ENCODE peak calls at places on chromosomes 4 and X, in eight cellular contexts. D is HepG2, F is endothelial cell of umbilical vein, V is HCT116, Z is A549, L is H1, J is K562, N is GM12878. E is an unnamed sample.

GRCh38 chr4:180798016-180798574 is 1445.1 kb upstream of the TENM3 start:
- DNase-seq in D (no peak), F (no peak), V (no peak), Z (no peak), L (no peak), J (no peak), N (no peak), E (no peak)

GRCh38 chr4:126899382-126899801 is 733.4 kb upstream of the INTU start:
- DNase-seq in D (no peak), F (no peak), V (peak; percentile 32), Z (no peak), L (no peak), J (no peak), N (no peak), E (no peak)

GRCh38 chr4:95362906-95363578 is 185.7 kb downstream of the UNC5C start:
- DNase-seq in D (peak; percentile 14), F (peak; percentile 54), V (peak; percentile 32), Z (no peak), L (no peak), J (peak; percentile 9), N (no peak), E (peak; percentile 49)

GRCh38 chr4:103923551-103923950 is 203.8 kb upstream of the TACR3 start:
- DNase-seq in D (no peak), F (no peak), V (no peak), Z (no peak), L (no peak), J (no peak), N (no peak), E (no peak)

GRCh38 chr4:56757821-56758400 is 63.6 kb downstream of the SPINK2 start:
- DNase-seq in D (peak; percentile 47), F (peak; percentile 59), V (peak; percentile 70), Z (peak; percentile 68), L (peak; percentile 51), J (no peak), N (peak; percentile 82), E (peak; percentile 65)

GRCh38 chr4:163949976-163950601 is 455.6 kb downstream of the TMA16 start:
- DNase-seq in D (no peak), F (no peak), V (no peak), Z (no peak), L (no peak), J (no peak), N (no peak), E (no peak)

GRCh38 chr4:47270226-47270888 is 193.1 kb downstream of the COMMD8 start:
- DNase-seq in D (no peak), F (no peak), V (no peak), Z (no peak), L (no peak), J (no peak), N (no peak), E (no peak)

GRCh38 chrX:24355095-24355494 is 5.3 kb upstream of the SUPT20HL1 start:
- DNase-seq in D (no peak), F (no peak), V (no peak), Z (no peak), L (no peak), J (no peak), N (no peak), E (no peak)

GRCh38 chr4:7638984-7639789 is 204.5 kb upstream of the PSAPL1 start:
- DNase-seq in D (peak; percentile 93), F (no peak), V (no peak), Z (no peak), L (no peak), J (no peak), N (no peak), E (peak; percentile 50)

GRCh38 chrX:54640721-54641120 is 110.7 kb downstream of the GNL3L start:
- DNase-seq in D (peak; percentile 40), F (no peak), V (no peak), Z (no peak), L (no peak), J (no peak), N (no peak), E (peak; percentile 6)

GRCh38 chr4:177016541-177017141 is 223.9 kb upstream of the VEGFC start:
- DNase-seq in D (no peak), F (no peak), V (no peak), Z (no peak), L (no peak), J (no peak), N (no peak), E (no peak)

GRCh38 chr4:126268106-126268505 is 953.4 kb downstream of the FAT4 start:
- DNase-seq in D (no peak), F (no peak), V (no peak), Z (no peak), L (no peak), J (no peak), N (no peak), E (no peak)

DNA sequence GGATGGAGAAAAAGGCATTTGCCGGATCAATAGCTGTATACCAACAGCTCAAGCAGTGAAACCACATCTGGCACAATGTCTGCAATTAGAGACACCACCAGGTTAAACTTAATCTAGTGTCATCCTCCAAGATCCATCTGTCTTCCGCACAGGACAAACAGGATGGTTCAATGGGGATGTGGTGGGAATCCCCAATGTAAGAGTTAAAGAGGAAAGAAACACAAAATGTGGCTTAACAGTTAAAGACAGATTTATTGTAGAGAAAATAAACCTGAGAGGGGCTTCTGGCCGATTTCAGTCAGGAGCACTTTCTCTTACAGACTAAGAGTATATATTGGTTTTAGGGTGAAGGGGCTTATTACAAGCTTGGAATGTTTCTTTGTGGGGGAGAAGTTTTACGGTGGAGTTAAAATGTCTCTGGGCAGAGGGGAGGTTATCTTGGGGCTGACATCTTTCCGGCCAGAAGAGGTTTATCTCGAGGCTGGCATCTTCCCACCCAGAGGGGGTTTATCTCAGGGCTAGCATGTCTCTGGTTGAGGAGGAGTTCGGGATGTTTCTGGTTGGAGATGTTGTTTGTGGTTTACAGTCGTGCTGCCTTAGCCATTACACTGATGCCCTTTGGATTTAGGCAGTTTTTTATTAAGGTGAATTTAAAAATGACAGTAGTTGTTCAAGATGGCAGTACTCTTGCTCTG is 61.7 kb downstream of the KANTR start:
- DNase-seq in D (no peak), F (no peak), V (no peak), Z (no peak), L (no peak), J (no peak), N (no peak), E (no peak)
- TF ChIP-seq MAX in D (no peak), F (no peak), V (no peak), Z (no peak), L (no peak), J (no peak), N (no peak), E (no peak)

GRCh38 chrX:47649781-47650163 is 591 bp downstream of the ELK1 start:
- DNase-seq in D (no peak), F (no peak), V (no peak), Z (no peak), L (no peak), J (no peak), N (no peak), E (no peak)

GRCh38 chrX:47649302-47649701 is 1.1 kb downstream of the ELK1 start:
- DNase-seq in D (no peak), F (no peak), V (no peak), Z (no peak), L (no peak), J (no peak), N (no peak), E (peak; percentile 59)

GRCh38 chrX:47648376-47648775 is 2.0 kb downstream of the ELK1 start:
- DNase-seq in D (no peak), F (no peak), V (no peak), Z (no peak), L (no peak), J (no peak), N (no peak), E (no peak)

GRCh38 chrX:47650164-47651042 is at the start of gene ELK1:
- DNase-seq in D (peak; percentile 42), F (peak; percentile 98), V (peak; percentile 93), Z (peak; percentile 94), L (peak; percentile 94), J (peak; percentile 91), N (peak; percentile 90), E (peak; percentile 99)

GRCh38 chrX:47651043-47651905 is 911 bp upstream of the ELK1 start:
- DNase-seq in D (no peak), F (no peak), V (no peak), Z (no peak), L (no peak), J (no peak), N (no peak), E (no peak)
- TF ChIP-seq POLR2A in D (no peak), F (no peak), V (no peak), Z (no peak), L (no peak), J (peak; percentile 46), N (no peak), E (peak; percentile 23)

GRCh38 chr4:173524218-173525117 is 5.6 kb downstream of the HAND2 start:
- DNase-seq in D (no peak), F (no peak), V (no peak), Z (no peak), L (no peak), J (no peak), N (no peak), E (no peak)

GRCh38 chr4:173521474-173522159 is 8.4 kb downstream of the HAND2 start:
- DNase-seq in D (no peak), F (no peak), V (no peak), Z (no peak), L (no peak), J (no peak), N (no peak), E (no peak)

GRCh38 chr4:173522874-173523395 is 7.1 kb downstream of the HAND2 start:
- DNase-seq in D (no peak), F (no peak), V (no peak), Z (no peak), L (no peak), J (no peak), N (no peak), E (no peak)

GRCh38 chr4:173520921-173521473 is 9.0 kb downstream of the HAND2 start:
- DNase-seq in D (no peak), F (no peak), V (no peak), Z (no peak), L (no peak), J (no peak), N (no peak), E (no peak)

DNA sequence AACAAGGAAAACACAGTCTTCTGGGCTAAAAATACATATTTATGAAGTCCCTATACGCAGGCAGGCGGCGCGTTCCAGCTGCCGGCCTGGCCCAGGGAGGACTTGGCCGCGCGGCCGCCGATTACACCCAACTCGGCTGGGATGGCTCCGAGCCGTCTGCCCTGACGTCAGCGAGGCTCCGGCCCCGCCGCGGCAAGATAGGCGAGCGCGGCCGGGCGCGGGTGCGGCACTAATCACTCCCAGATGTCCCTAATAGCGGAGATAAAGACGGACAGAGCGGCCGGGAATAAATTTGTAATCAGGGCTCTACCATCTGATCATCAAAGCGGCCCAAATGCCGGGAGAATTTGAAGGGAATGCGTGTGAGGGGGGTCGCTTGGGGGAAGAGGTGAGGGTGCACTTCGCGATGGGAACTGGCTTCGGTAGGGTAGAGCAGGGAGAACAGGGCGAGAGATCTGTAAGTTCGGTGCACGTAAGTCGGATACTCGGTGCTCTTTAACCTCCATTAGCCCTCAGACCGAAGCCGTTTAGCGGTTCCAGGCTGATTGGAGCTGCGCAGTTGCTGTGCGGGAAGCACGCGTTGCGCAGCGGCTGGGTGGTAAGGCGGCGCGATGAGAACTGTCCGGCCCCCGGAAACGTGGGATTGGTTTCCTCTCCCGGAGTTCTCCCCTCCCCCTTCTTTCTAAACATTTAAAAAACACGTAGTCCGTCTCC is 7.7 kb downstream of the HAND2 start:
- DNase-seq in D (no peak), F (peak; percentile 29), V (no peak), Z (no peak), L (no peak), J (peak; percentile 52), N (no peak), E (peak; percentile 22)
- TF ChIP-seq MAX in D (no peak), F (no peak), V (no peak), Z (no peak), L (no peak), J (no peak), N (no peak), E (no peak)

GRCh38 chr4:24583451-24584174 is 741 bp downstream of the DHX15 start:
- DNase-seq in D (peak; percentile 47), F (peak; percentile 63), V (peak; percentile 26), Z (peak; percentile 35), L (peak; percentile 3), J (peak; percentile 78), N (no peak), E (peak; percentile 83)
- TF ChIP-seq POLR2A in D (no peak), F (peak; percentile 40), V (no peak), Z (no peak), L (peak; percentile 48), J (no peak), N (no peak), E (no peak)